ENCODE peak calls at places on chromosomes 4 and X, in four cellular contexts. V is ovary, C is upper lobe of left lung, S is AG04450. Z is an unnamed sample.

GRCh38 chrX:154542723-154543424 is 3.8 kb downstream of the G6PD start:
- DNase-seq in S (no peak), C (peak), V (no peak), Z (no peak)

GRCh38 chr4:76388160-76388908 is 32.6 kb downstream of the CCDC158 start:
- DNase-seq in C (no peak), S (no peak), V (no peak), Z (no peak)

GRCh38 chr4:79875500-79875899 is 197.5 kb downstream of the ANTXR2 start:
- DNase-seq in C (no peak), V (no peak), S (no peak), Z (no peak)

GRCh38 chr4:174377613-174378012 is 93.9 kb downstream of the CEP44 start:
- DNase-seq in C (no peak), S (no peak), V (no peak), Z (no peak)

GRCh38 chr4:8307714-8308113 is 38.2 kb downstream of the HTRA3 start:
- DNase-seq in V (peak), S (no peak), C (peak), Z (no peak)

GRCh38 chrX:25156323-25156722 is 140.6 kb upstream of the ARX start:
- DNase-seq in C (no peak), V (no peak), S (no peak), Z (no peak)

GRCh38 chr4:134024251-134024650 is 177.3 kb downstream of the PABPC4L start:
- DNase-seq in C (no peak), S (no peak), V (no peak), Z (no peak)

GRCh38 chr4:16202598-16202997 is 23.7 kb downstream of the TAPT1 start:
- DNase-seq in C (no peak), V (no peak), S (no peak), Z (no peak)

GRCh38 chr4:76589402-76589801 is 154.4 kb downstream of the SHROOM3 start:
- DNase-seq in C (peak), V (no peak), S (no peak), Z (peak)

GRCh38 chr4:962231-963208 is 10.8 kb downstream of the DGKQ start:
- DNase-seq in C (no peak), S (no peak), V (no peak), Z (no peak)

GRCh38 chr4:139559692-139560091 is 3.7 kb upstream of the SETD7 start:
- DNase-seq in S (no peak), V (no peak), C (no peak), Z (no peak)

GRCh38 chrX:12825801-12826200 is 34.6 kb downstream of the PRPS2 start:
- DNase-seq in V (no peak), S (no peak), C (no peak), Z (no peak)

GRCh38 chr4:6469898-6470501 is 2.4 kb downstream of the PPP2R2C start:
- DNase-seq in V (peak), C (no peak), S (no peak), Z (no peak)

GRCh38 chr4:111959202-111959601 is 186.1 kb upstream of the FAM241A start:
- DNase-seq in V (no peak), S (no peak), C (no peak), Z (no peak)

GRCh38 chr4:135243960-135244561 is 1042.5 kb upstream of the PABPC4L start:
- DNase-seq in V (no peak), C (no peak), S (peak), Z (no peak)

GRCh38 chr4:130486841-130487240 is 1390.9 kb downstream of the C4orf33 start:
- DNase-seq in S (no peak), C (no peak), V (no peak), Z (no peak)

GRCh38 chr4:6071191-6071958 is 53.1 kb upstream of the C4orf50 start:
- DNase-seq in S (no peak), C (no peak), V (no peak), Z (no peak)

GRCh38 chr4:76939184-76939583 is 10.4 kb upstream of the SEPTIN11 start:
- DNase-seq in V (no peak), C (no peak), S (no peak), Z (no peak)

DNA sequence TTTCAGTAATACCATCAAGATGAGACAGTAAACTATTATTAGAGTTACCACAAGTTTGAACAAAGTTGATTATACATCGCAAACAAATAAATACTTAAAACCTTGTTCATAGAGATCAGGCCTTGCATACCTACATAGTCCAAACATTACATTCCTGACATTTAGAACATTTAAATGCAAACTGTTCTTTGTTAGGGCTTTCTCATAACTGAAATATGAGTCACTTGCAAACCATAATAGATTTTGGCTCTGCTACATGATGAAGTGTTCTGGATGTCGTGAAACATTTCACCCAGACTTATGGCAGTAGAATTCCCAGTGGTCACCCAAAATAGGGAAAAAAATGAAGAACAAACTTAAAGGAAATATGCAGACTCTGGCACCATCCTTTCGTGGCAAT is 75.0 kb downstream of the FAT4 start:
- DNase-seq in V (no peak), C (no peak), S (peak), Z (peak)
- H3K4me3 ChIP-seq in V (no peak), C (no peak), S (no peak), Z (no peak)

DNA sequence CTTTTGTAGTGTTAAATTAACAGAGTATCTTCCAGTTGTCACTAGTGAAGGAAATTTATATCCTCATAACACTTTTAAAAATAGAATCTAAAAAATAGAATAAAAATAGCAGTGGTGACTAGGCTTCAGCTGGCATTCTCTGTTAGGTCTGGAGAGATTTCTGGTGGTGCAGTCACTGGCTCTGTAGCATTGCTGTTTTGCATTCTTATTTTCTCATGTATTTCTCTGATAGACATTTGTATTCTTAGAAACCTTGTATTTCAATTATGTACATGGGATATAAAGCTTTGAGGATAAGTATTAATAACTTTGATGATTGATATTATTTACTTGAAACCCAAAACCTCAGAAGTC is 87.6 kb downstream of the TMEM131L start:
- DNase-seq in C (no peak), V (no peak), S (no peak), Z (no peak)
- TF ChIP-seq CTCF in C (no peak), V (no peak), S (no peak), Z (no peak)

GRCh38 chr4:46820154-46820553 is 88.9 kb downstream of the COX7B2 start:
- DNase-seq in V (no peak), S (no peak), C (no peak), Z (no peak)
- H3K4me3 ChIP-seq in V (no peak), S (no peak), C (no peak), Z (no peak)

GRCh38 chr4:132818091-132818490 is 331.0 kb upstream of the PCDH10 start:
- DNase-seq in S (no peak), V (no peak), C (no peak), Z (no peak)
- TF ChIP-seq CTCF in S (no peak), V (no peak), C (no peak), Z (no peak)

GRCh38 chrX:46715997-46716396 is 42.9 kb downstream of the SLC9A7 start:
- DNase-seq in C (no peak), S (no peak), V (no peak), Z (no peak)
- H3K4me3 ChIP-seq in C (no peak), S (no peak), V (no peak), Z (no peak)

Z was measured in AG04449.